ENCODE peak calls at places on chromosomes 6 and 20, in seven cellular contexts. J, S, H, P, X, B and G are unnamed samples.

GRCh38 chr20:8997720-8998119 is 71.2 kb upstream of the PLCB4 start:
- DNase-seq in B (no peak), P (no peak), H (no peak), X (no peak), S (no peak), J (no peak), G (no peak)

GRCh38 chr6:36071281-36071680 is 43.7 kb downstream of the MAPK14 start:
- DNase-seq in X (no peak), P (no peak), H (no peak), J (no peak), S (no peak), B (no peak), G (no peak)

GRCh38 chr6:165774903-165775608 is 112.0 kb upstream of the PDE10A start:
- DNase-seq in B (no peak), J (peak; percentile 65), X (peak; percentile 40), P (no peak), H (no peak), S (no peak), G (no peak)

GRCh38 chr6:107318100-107318736 is 141.1 kb downstream of the PDSS2 start:
- DNase-seq in P (no peak), B (no peak), H (no peak), J (peak; percentile 74), X (peak; percentile 27), S (peak; percentile 58), G (peak; percentile 24)

GRCh38 chr6:44653761-44654218 is 266.3 kb downstream of the CDC5L start:
- DNase-seq in B (no peak), X (no peak), P (no peak), J (no peak), S (no peak), H (no peak), G (no peak)

GRCh38 chr20:37346526-37347346 is 796 bp downstream of the SRC start:
- DNase-seq in B (no peak), J (no peak), P (no peak), X (no peak), S (no peak), H (no peak), G (no peak)

GRCh38 chr20:43190332-43190953 is 737 bp upstream of the PTPRT start:
- DNase-seq in P (no peak), H (no peak), S (no peak), B (no peak), J (no peak), X (no peak), G (no peak)

GRCh38 chr20:53579581-53580375 is 13.9 kb downstream of the ZNF217 start:
- DNase-seq in P (peak; percentile 60), B (peak; percentile 75), X (no peak), H (no peak), J (peak; percentile 86), S (no peak), G (no peak)

GRCh38 chr6:329888-330691 is 37.8 kb downstream of the DUSP22 start:
- DNase-seq in H (peak; percentile 8), J (peak; percentile 21), S (no peak), P (no peak), B (no peak), X (peak; percentile 16), G (no peak)

GRCh38 chr6:99022039-99022609 is 74.4 kb upstream of the FBXL4 start:
- DNase-seq in H (no peak), P (no peak), S (no peak), J (no peak), B (no peak), X (no peak), G (no peak)

GRCh38 chr6:5498579-5498899 is 237.2 kb downstream of the FARS2 start:
- DNase-seq in B (no peak), S (no peak), P (no peak), X (no peak), J (no peak), H (no peak), G (no peak)
- H3K4me3 ChIP-seq in B (no peak overlapping the region), S (no peak overlapping the region), P (no peak overlapping the region), X (no peak overlapping the region), J (no peak overlapping the region), H (no peak overlapping the region), G (no peak overlapping the region)

DNA sequence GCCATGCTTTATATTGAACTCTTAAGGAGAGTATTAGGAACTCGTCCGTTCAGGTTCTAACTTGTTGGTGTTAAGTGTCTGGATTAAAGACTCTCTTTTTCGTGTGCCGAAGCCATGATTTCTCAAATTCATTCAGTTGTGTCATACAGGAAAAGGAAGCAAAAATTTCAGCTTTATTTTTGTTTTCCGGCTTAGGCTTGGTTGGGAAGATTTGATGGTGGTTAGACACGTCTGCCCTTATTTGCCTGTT is 885 bp downstream of the DNAJC5 start:
- DNase-seq in P (no peak), B (no peak), X (no peak), H (no peak), J (peak; percentile 27), S (no peak), G (no peak)
- H3K4me3 ChIP-seq in P (peak overlapping the region; percentile 62), B (peak overlapping the region; percentile 67), X (peak overlapping the region; percentile 76), H (peak overlapping the region; percentile 41), J (peak overlapping the region; percentile 61), S (peak overlapping the region; percentile 70), G (peak overlapping the region; percentile 77)

GRCh38 chr6:73169633-73170032 is 55.7 kb downstream of the KHDC1L start:
- DNase-seq in B (no peak), S (no peak), H (no peak), J (no peak), P (no peak), X (no peak), G (no peak)
- H3K4me3 ChIP-seq in B (no peak overlapping the region), S (peak overlapping the region; percentile 41), H (no peak overlapping the region), J (no peak overlapping the region), P (no peak overlapping the region), X (no peak overlapping the region), G (no peak overlapping the region)

DNA sequence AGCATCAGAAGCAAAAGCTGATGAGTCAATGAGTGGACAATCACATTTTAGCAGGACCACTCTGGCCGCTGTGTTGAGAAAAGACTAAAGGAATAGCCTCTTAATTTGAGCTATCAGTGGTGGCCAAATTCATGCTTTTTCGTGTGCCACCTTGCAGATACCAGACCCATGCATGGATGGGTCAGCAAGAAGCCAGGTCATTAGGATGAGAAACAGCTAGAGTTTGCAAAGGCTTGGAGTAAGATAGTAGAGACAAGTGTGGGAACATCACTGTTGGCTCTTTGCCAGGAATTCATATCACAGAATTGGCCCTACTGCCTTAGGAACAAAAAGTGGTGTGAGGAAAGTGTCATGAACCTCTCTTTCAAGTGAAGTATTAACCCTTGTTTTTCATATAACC is 25.5 kb downstream of the MRAP2 start:
- DNase-seq in J (no peak), B (no peak), S (no peak), X (no peak), H (no peak), P (no peak), G (no peak)
- H3K4me3 ChIP-seq in J (no peak overlapping the region), B (no peak overlapping the region), S (no peak overlapping the region), X (no peak overlapping the region), H (no peak overlapping the region), P (no peak overlapping the region), G (no peak overlapping the region)

DNA sequence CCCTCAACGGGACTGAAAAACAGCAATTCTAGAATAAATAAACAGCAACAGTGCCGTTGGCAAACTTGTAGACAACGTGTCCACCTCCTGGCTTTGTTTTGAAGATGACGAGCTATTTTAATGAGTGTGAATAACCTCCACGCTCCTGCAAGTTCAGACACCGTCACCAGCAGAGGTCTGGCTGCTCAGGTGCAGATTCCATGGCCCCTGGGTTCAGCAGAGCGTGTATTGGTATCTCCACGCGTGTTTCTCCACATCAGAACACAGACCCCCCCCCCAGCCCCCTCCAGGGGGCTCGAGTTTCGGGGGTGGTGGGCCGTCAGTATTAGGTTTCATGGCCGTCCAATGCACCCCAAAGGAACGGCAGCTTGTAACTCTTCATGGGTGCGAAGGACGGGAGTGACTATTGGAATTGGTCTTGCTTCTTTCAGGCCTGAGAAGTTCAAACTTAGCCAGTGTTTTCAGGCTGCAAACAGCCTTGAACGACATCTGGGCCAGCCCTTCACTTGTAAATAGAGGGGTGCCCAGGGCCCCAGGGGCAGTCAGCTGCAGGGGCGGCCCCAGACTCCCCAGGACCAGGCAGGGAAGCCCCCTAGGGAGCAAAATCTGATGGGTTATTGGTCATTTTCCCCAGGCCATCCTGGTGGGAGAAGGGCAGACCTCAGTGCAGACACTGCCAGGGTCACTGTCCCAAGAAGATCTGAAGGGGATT is 308.6 kb downstream of the TAF4 start:
- DNase-seq in J (no peak), X (no peak), S (peak; percentile 32), P (no peak), H (no peak), B (no peak), G (no peak)
- H3K4me3 ChIP-seq in J (no peak overlapping the region), X (no peak overlapping the region), S (no peak overlapping the region), P (no peak overlapping the region), H (no peak overlapping the region), B (no peak overlapping the region), G (no peak overlapping the region)

DNA sequence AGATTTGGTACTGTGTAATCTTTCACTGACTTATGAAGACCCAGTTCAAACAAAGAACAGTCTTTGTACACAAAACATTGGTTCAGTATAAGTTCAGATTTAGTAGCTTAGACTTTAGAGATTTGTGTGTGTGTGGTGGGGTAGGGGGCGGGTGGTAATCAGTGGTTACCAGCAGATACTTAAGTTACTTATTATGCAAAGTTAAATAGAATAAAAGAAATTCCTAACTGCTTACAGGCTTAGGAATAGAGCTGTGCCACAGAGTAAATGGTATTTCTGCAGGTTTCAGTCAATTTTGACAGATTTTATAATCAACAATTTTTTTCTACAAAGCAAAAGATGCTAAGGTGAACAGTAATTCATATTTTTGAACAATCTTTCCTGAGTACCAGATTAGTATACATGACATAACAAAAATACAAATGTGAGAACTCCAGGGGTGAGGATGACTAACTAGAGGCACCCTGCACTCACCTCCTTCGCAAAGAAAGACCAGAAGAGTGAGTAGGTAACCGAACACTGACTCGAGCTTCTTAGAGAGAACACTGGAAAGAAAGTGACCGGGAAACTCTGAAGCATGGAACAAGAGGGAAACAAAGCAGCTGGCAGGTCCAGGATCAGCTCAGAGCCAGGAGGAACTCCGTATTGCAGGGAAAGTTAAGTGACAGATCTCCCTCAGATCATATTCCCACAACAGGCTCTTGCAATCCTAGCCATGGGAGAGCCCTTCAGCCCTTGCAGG is 560.6 kb downstream of the COL12A1 start:
- DNase-seq in B (no peak), X (no peak), H (no peak), S (no peak), J (no peak), P (no peak), G (no peak)
- H3K4me3 ChIP-seq in B (no peak overlapping the region), X (no peak overlapping the region), H (no peak overlapping the region), S (no peak overlapping the region), J (no peak overlapping the region), P (no peak overlapping the region), G (no peak overlapping the region)

GRCh38 chr6:28446818-28447511 is 3.7 kb upstream of the ZSCAN23 start:
- DNase-seq in S (no peak), H (no peak), X (no peak), J (peak; percentile 4), B (no peak), P (peak; percentile 54), G (no peak)
- H3K4me3 ChIP-seq in S (peak overlapping the region; percentile 50), H (peak overlapping the region; percentile 18), X (peak overlapping the region; percentile 57), J (peak overlapping the region; percentile 49), B (peak overlapping the region; percentile 50), P (peak overlapping the region; percentile 42), G (no peak overlapping the region)